ENCODE peak calls at places on chromosomes 7 and 10, in nine cellular contexts. N is esophagus muscularis mucosa, F is A549, T is H1, W is ovary, O is tibial nerve, S is stomach, P is GM12878, B is K562. D is an unnamed sample. For H3K4me1, the result is how much of the 10 kb centered on the place peaks cover.

GRCh38 chr7:128053023-128053422 is 21.8 kb upstream of the LRRC4 start:
- DNase-seq in N (no peak), F (no peak), T (no peak), W (no peak), O (no peak), S (no peak), P (no peak), B (peak), D (no peak)

GRCh38 chr7:120988591-120989299 is at the start of gene CPED1:
- DNase-seq in N (no peak), F (peak), T (peak), W (peak), O (peak), S (peak), P (no peak), B (peak), D (peak)

GRCh38 chr7:55021951-55022617 is 3.3 kb downstream of the EGFR start:
- DNase-seq in N (peak), F (no peak), T (no peak), W (no peak), O (no peak), S (no peak), P (no peak), B (no peak), D (no peak)

GRCh38 chr7:151248191-151249033 is at the start of gene SMARCD3:
- DNase-seq in N (no peak), F (peak), T (peak), W (peak), O (no peak), S (peak), P (no peak), B (peak), D (peak)

GRCh38 chr7:34075976-34076375 is 170.6 kb downstream of the BMPER start:
- DNase-seq in N (no peak), F (no peak), T (no peak), W (no peak), O (no peak), S (no peak), P (no peak), B (no peak), D (no peak)

GRCh38 chr10:124611738-124612137 is 132.4 kb downstream of the FAM53B start:
- DNase-seq in N (no peak), F (no peak), T (no peak), W (no peak), O (no peak), S (peak), P (no peak), B (no peak), D (no peak)

GRCh38 chr7:106218546-106218945 is 66.2 kb downstream of the NAMPT start:
- DNase-seq in N (no peak), F (no peak), T (no peak), W (no peak), O (no peak), S (no peak), P (no peak), B (no peak), D (no peak)

GRCh38 chr7:21902240-21902639 is 43.5 kb downstream of the CDCA7L start:
- DNase-seq in N (no peak), F (no peak), T (no peak), W (no peak), O (no peak), S (no peak), P (no peak), B (no peak), D (no peak)

GRCh38 chr7:6148724-6149360 is 117.7 kb downstream of the ANKRD61 start:
- DNase-seq in N (no peak), F (no peak), T (no peak), W (no peak), O (no peak), S (no peak), P (no peak), B (no peak), D (no peak)

GRCh38 chr10:6008497-6009142 is 31.3 kb upstream of the IL15RA start:
- DNase-seq in N (no peak), F (no peak), T (no peak), W (no peak), O (no peak), S (no peak), P (no peak), B (no peak), D (no peak)

GRCh38 chr7:131383417-131383816 is 55.7 kb downstream of the MKLN1 start:
- DNase-seq in N (no peak), F (no peak), T (no peak), W (no peak), O (no peak), S (no peak), P (no peak), B (no peak), D (no peak)

GRCh38 chr10:81081887-81082620 is 544.4 kb downstream of the SH2D4B start:
- DNase-seq in N (no peak), F (no peak), T (peak), W (no peak), O (no peak), S (no peak), P (no peak), B (no peak), D (no peak)

GRCh38 chr7:73454424-73454823 is 20.8 kb downstream of the FZD9 start:
- DNase-seq in N (no peak), F (no peak), T (no peak), W (no peak), O (no peak), S (no peak), P (no peak), B (no peak), D (no peak)

GRCh38 chr10:69721690-69722310 is 79.9 kb upstream of the COL13A1 start:
- DNase-seq in N (no peak), F (no peak), T (no peak), W (no peak), O (no peak), S (no peak), P (no peak), B (no peak), D (no peak)

GRCh38 chr7:5045558-5046396 is at the start of gene RBAK:
- DNase-seq in N (peak), F (peak), T (peak), W (peak), O (peak), S (peak), P (peak), B (peak), D (peak)

GRCh38 chr10:95244152-95244551 is 46.7 kb downstream of the PDLIM1 start:
- DNase-seq in N (no peak), F (no peak), T (no peak), W (no peak), O (no peak), S (no peak), P (no peak), B (no peak), D (no peak)
- H3K4me1 ChIP-seq in N (under half), F (under half), T (under half), W (under half), O (under half), S (under half), P (under half), B (under half), D (under half)

DNA sequence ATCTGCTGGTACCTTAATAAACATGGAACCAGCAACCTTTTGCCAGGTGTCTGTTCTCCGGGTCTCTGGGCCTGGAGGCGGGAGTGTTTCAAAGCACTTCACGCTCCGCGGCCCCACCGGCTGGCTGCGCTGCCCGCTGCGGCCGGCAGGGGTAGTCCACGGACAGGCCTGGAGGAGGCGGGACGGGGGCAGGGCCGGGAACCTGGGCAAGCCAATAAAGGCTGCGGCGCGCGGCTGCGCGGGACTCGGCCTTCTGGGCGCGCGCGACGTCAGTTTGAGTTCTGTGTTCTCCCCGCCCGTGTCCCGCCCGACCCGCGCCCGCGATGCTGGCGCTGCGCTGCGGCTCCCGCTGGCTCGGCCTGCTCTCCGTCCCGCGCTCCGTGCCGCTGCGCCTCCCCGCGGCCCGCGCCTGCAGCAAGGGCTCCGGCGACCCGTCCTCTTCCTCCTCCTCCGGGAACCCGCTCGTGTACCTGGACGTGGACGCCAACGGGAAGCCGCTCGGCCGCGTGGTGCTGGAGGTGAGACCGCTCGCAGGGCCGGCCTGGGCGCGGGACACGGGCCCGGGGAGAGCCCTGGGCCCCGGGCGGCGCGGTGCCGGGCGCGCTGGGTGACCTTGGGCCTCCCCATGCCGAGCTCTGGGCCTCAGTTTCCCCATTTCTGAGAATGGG is at the start of gene PPIF:
- DNase-seq in N (peak), F (peak), T (peak), W (peak), O (peak), S (peak), P (peak), B (peak), D (peak)
- TF ChIP-seq POLR2A in N (peak), F (peak), T (no peak), W (peak), O (peak), S (no peak), P (peak), B (peak), D (no peak)

DNA sequence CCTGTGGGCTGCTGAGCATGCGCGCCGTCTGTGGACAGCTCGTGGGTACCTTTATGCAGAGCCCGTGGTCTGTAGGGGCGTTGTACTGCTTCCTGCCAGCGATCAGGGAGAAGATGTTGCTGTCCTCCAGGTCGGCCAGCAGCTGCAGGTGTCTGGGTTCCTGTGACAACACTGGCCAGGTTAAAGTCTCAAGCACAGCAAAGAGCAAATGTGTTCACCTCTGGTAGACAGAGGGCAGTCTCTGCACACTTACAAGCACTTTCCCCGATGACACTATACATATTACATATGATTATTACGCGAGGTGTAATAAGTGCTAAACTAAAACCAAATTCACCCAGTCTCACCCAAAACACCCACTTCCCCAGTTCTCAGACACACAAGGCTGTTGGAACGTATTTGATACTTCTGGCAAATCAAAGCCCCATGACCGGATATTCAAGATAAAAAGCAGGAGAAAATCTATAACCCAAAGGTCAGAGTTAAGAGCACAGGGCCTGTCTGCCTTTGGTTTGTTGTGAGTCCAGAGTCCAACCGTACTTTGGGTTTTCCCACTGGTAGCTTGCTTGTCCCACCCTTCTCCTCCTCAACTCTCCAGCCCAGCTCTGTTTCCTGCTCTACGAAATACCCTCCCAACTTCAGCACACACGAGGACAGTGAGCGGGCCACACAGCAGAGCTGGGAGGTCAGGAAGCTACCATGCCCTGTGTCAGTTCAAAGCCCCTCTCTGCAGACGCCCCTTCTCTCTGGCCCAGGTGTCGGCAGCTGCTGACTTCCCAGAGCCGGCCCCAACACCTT is 49.7 kb upstream of the DDC start:
- DNase-seq in N (peak), F (no peak), T (no peak), W (no peak), O (no peak), S (no peak), P (no peak), B (no peak), D (no peak)
- TF ChIP-seq EP300 in N (no peak), F (no peak), T (no peak), W (no peak), O (no peak), S (no peak), P (no peak), B (no peak), D (no peak)

DNA sequence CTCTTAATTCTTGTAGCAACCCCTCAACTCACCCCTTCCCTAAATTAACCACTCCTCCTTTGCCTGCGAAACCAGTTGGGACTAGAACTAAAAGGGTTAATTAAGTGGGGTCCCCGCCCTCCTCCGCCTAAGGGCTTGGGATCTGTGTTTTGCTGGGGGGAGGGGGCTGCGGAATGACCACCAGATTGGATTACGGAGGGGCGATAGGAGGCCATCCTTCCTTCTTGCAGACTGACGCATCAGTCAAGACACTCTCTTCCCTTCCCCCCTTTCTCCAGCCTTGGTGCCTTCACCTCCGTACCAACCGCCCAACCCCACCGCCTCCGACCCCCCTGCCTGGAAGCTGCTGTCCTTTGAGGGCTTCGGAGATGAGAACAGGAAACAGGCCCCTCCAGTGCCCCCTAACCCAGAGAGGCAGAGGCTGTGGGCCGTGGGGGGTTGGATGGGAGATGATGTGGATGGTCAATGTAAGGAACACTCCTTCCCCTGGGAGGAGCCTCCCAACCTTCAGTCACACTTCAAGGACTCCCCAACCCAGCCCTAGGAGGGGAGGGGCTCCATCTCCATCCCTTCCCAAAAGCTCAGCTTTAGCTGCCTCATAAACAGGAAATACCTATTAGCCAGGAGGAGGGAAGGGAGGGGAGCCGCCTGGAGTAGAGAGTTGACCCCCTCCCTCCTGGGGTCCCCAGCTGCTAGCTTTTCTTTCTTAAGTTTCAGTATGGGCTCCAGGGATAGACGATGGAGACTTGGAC is 995 bp upstream of the LDB1 start:
- DNase-seq in N (no peak), F (no peak), T (peak), W (peak), O (peak), S (peak), P (no peak), B (peak), D (peak)
- H3K4me1 ChIP-seq in N (half or more), F (under half), T (under half), W (under half), O (under half), S (half or more), P (under half), B (under half), D (under half)

GRCh38 chr7:2629740-2630681 is 1.8 kb upstream of the TTYH3 start:
- DNase-seq in N (no peak), F (no peak), T (no peak), W (no peak), O (no peak), S (peak), P (no peak), B (no peak), D (peak)
- TF ChIP-seq POLR2A in N (no peak), F (no peak), T (no peak), W (no peak), O (no peak), S (no peak), P (no peak), B (no peak), D (no peak)

GRCh38 chr7:114931656-114932011 is 9.7 kb downstream of the MDFIC start:
- DNase-seq in N (no peak), F (no peak), T (no peak), W (no peak), O (no peak), S (no peak), P (no peak), B (no peak), D (no peak)
- TF ChIP-seq EP300 in N (no peak), F (no peak), T (no peak), W (no peak), O (no peak), S (no peak), P (peak), B (no peak), D (no peak)

DNA sequence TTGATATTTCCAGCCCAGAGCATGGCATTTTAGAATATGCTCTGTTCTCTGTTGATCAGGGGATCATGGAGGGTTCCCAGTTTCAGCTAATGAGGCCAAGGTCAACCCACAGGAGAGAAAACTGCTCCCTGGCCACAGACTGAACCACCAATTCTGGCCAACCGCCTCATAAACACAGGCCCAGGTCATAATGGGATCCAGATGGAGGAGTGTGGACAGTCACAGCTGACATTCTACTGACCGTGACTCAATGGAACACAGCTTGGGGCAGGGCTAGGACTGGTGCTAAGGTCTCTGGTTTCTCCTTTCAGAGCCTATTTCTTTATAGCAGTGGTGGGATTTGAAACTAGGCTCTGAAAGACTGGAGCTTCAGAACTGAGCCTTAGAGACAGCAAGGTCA is 68.3 kb downstream of the HIPK2 start:
- DNase-seq in N (no peak), F (no peak), T (no peak), W (no peak), O (peak), S (peak), P (no peak), B (no peak), D (no peak)
- H3K4me1 ChIP-seq in N (under half), F (under half), T (under half), W (under half), O (under half), S (under half), P (under half), B (under half), D (under half)

DNA sequence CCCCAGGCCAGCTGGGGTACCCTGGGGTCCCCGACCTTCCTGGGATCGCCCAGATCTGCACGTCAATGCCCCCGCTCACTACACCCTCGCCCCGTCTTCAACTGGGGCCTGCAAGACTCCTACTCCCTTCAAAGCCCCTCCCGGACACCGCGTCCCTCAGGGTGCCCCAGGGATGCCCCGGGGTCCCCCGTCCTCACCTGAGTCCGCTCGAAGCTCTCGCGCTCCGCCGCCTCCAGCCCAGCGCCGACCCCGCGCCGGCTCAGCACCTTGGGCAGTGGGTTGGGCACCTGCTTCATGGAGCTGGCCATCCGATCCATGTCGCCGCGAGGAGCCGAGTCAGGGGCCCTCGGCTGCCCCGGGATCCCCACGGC is at the start of gene HIP1:
- DNase-seq in N (no peak), F (no peak), T (no peak), W (no peak), O (no peak), S (no peak), P (no peak), B (no peak), D (no peak)
- TF ChIP-seq POLR2A in N (no peak), F (peak), T (no peak), W (no peak), O (peak), S (no peak), P (no peak), B (no peak), D (no peak)